ENCODE peak calls at places on chromosomes 16 and 17, in seven cellular contexts. O is neuronal stem cell, U is IMR-90, I is mesendoderm, N is H9, S is H1, F is trophoblast cell. L is an unnamed sample.

GRCh38 chr17:31917065-31917529 is 15.6 kb upstream of the UTP6 start:
- DNase-seq in O (no peak), U (no peak), I (no peak), N (peak), S (no peak), F (peak), L (no peak)

GRCh38 chr17:17713839-17714238 is 32.6 kb downstream of the RAI1 start:
- DNase-seq in O (no peak), U (peak), I (no peak), N (no peak), S (no peak), F (no peak), L (peak)

GRCh38 chr16:65904361-65904760 is 462.1 kb upstream of the CDH5 start:
- DNase-seq in O (no peak), U (no peak), I (no peak), N (no peak), S (no peak), F (no peak), L (no peak)

GRCh38 chr17:15197229-15197628 is 67.9 kb downstream of the PMP22 start:
- DNase-seq in O (no peak), U (no peak), I (no peak), N (no peak), S (no peak), F (no peak), L (no peak)

GRCh38 chr17:4728124-4728523 is 3.1 kb upstream of the MED11 start:
- DNase-seq in O (no peak), U (no peak), I (no peak), N (no peak), S (no peak), F (no peak), L (no peak)

GRCh38 chr16:16033208-16033717 is 83.8 kb downstream of the ABCC1 start:
- DNase-seq in O (no peak), U (no peak), I (no peak), N (no peak), S (no peak), F (no peak), L (no peak)

GRCh38 chr16:8964462-8964861 is 756 bp upstream of the USP7 start:
- DNase-seq in O (no peak), U (no peak), I (no peak), N (no peak), S (no peak), F (no peak), L (no peak)

GRCh38 chr17:59277031-59277430 is 54.4 kb upstream of the YPEL2 start:
- DNase-seq in O (no peak), U (no peak), I (no peak), N (no peak), S (no peak), F (no peak), L (no peak)

GRCh38 chr17:42097691-42098661 is at the start of gene ZNF385C:
- DNase-seq in O (no peak), U (no peak), I (no peak), N (peak), S (no peak), F (no peak), L (no peak)

DNA sequence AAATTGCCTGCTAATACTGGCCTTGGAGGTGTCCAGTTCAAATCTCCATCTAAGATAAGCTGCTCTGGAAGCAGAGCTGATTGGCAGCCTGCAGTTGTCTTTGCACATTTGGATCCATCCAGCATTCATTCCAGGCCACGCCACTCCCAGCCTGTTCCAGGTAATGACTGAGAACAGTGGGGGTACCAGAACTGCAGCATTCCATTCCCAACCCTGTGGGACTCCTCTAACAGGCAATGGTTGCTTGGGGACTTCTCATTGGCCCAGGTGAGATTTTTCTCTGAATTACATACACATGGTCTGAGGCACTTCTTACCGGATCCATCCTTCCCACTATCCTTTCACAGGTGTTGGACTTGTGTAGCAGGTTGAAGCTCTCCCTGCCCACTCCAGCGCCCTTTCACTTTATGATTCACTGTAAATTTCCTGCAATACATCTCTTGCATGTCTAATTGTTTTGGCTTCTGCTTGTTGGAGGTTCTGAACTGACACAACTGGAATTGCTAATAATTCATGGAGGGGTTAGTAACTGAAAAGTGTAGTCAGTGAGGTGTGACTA is 206.1 kb upstream of the ZFHX3 start:
- DNase-seq in O (no peak), U (no peak), I (no peak), N (no peak), S (no peak), F (peak), L (no peak)
- H3K23ac ChIP-seq in O (no peak), U (no peak), I (no peak), N (no peak), S (no peak), F (no peak), L (no peak)

DNA sequence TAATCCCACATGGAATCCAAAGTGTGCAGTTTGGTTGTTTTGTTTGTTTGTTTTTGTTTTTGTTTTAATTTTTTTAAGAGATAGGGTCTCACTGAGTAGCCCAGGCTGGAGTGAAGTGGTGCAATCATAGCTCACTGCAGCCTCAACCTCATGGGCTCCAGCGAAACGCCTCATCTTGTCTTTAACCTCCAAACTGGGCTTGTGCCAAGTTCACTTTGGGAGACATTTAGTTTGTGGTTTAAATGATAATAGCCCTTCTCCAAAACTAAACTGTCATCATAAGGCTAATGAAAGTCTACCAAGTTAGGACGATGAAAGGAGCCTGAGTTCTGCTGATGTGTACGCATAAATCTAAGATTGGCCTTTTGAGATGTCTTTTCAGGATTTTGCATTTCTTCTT is 6.5 kb upstream of the CARD14 start:
- DNase-seq in O (no peak), U (no peak), I (no peak), N (no peak), S (no peak), F (no peak), L (no peak)
- H3K23ac ChIP-seq in O (no peak), U (no peak), I (no peak), N (no peak), S (no peak), F (no peak), L (no peak)

DNA sequence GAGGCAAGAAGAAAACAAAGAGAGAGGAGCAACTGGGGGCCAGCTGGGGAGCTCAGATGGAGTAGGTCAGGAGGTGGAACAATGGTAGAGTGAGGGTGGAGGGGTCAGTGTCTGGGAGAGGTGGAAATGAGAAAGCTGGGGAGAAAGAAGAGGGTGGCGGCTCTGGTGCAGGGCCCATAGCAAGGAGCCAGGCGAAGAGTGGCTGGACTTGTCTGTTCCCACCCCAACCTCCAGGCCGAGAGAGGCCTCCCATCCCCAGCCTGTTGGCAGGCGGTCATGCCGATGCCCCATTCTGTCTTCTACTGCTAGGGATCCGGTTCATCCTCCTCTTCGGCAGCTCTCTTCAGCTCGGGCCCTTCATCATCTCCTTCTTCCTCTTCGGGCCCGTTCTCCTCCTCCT is 31.3 kb downstream of the AP1G1 start:
- DNase-seq in O (no peak), U (no peak), I (no peak), N (no peak), S (no peak), F (no peak), L (no peak)
- H3K23ac ChIP-seq in O (peak), U (no peak), I (no peak), N (no peak), S (no peak), F (no peak), L (peak)

GRCh38 chr17:36500745-36501225 is 14.3 kb downstream of the ZNHIT3 start:
- DNase-seq in O (no peak), U (no peak), I (no peak), N (peak), S (no peak), F (no peak), L (no peak)
- H3K23ac ChIP-seq in O (no peak), U (no peak), I (no peak), N (no peak), S (no peak), F (no peak), L (no peak)

GRCh38 chr16:1308977-1309885 is at the start of gene UBE2I:
- DNase-seq in O (peak), U (peak), I (peak), N (peak), S (peak), F (peak), L (peak)
- H3K23ac ChIP-seq in O (no peak), U (peak), I (peak), N (no peak), S (no peak), F (peak), L (no peak)

GRCh38 chr17:48439473-48439872 is 9.5 kb upstream of the SKAP1 start:
- DNase-seq in O (no peak), U (no peak), I (no peak), N (no peak), S (no peak), F (no peak), L (peak)
- H3K23ac ChIP-seq in O (no peak), U (no peak), I (no peak), N (no peak), S (no peak), F (no peak), L (no peak)

GRCh38 chr16:57577214-57577613 is 34.8 kb downstream of the ADGRG5 start:
- DNase-seq in O (no peak), U (no peak), I (no peak), N (peak), S (no peak), F (no peak), L (no peak)
- H3K23ac ChIP-seq in O (no peak), U (no peak), I (no peak), N (no peak), S (no peak), F (no peak), L (no peak)

GRCh38 chr16:85486256-85486915 is 126.7 kb upstream of the GSE1 start:
- DNase-seq in O (no peak), U (no peak), I (no peak), N (no peak), S (no peak), F (no peak), L (no peak)
- H3K23ac ChIP-seq in O (peak), U (no peak), I (no peak), N (no peak), S (no peak), F (no peak), L (no peak)

DNA sequence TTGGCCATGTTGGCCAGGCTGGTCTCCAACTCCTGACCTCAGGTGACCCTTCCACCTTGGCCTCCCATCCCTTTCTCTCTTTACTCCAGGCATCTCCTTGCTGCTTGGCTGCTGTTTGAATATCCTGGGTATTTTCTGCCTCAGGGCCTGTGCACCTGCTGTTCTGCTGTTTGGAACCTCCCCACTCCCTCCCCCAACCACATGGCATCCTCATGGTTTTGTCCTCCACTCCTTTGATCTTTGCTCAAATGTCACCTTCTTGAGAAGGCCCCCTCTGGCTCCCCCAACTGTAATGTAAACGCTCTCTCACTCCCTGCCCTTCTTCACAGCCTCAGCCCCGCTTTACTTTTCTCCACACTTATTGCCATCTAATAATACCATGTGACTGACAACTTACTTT is 152.0 kb downstream of the GSG1L start:
- DNase-seq in O (no peak), U (no peak), I (no peak), N (no peak), S (no peak), F (no peak), L (no peak)
- H3K23ac ChIP-seq in O (no peak), U (no peak), I (no peak), N (no peak), S (no peak), F (no peak), L (no peak)

DNA sequence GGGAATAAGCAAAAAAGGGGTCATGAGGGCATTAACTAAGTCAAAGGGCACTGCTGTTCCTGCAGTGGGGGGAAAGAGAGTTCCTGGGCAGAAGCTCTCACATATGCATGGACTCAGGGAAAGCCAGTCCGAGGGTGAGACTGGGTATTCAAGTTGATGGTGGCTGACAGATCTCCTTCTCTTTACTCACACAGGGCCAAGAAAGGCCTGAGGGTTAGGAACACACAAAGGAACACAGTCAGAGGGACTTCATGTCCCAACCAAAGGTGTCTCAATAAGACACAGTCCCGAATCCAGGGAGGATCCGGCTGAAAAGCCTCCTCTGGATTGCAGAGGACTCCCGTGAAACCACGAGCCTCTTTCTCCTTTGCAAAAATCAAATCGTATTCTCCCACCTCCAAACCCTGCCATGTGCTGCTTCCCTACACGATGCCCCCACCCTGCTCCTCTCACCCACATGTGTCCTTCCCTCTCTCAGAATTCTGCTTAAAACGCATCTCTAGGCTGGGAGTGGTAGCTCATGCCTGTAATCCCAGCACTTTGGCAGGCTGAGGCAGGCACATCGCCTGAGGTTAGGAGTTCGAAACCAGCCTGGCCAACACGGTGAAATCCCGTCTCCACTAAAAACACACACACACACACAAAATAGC is 23.6 kb downstream of the CUEDC1 start:
- DNase-seq in O (no peak), U (no peak), I (no peak), N (no peak), S (no peak), F (no peak), L (no peak)
- H3K23ac ChIP-seq in O (no peak), U (peak), I (no peak), N (no peak), S (no peak), F (no peak), L (no peak)

L was measured in mesenchymal stem cell.